ENCODE peak calls at places on chromosomes 13 and 19, in ten cellular contexts. K is AG04450; U is OCI-LY7; A is fibroblast of mammary gland; Q is CD8-positive, alpha-beta T cell; F is Calu3; X is PC-3; R is hepatocyte; Z is neural crest cell; I is HL-60. L is an unnamed sample.

GRCh38 chr13:41075034-41075433 is 13.7 kb downstream of the WBP4 start:
- DNase-seq in U (peak), K (no peak), Z (no peak), F (no peak), R (peak), A (peak), X (peak), I (peak), Q (peak), L (no peak)

GRCh38 chr13:113050856-113051431 is 54.6 kb upstream of the F7 start:
- DNase-seq in F (no peak), Q (no peak), Z (no peak), X (no peak), U (no peak), K (no peak), I (no peak), R (no peak), A (no peak), L (no peak)

GRCh38 chr19:11138659-11139526 is 16.7 kb downstream of the SPC24 start:
- DNase-seq in Q (no peak), U (no peak), F (peak), I (peak), K (no peak), X (peak), R (peak), Z (no peak), A (peak), L (no peak)

GRCh38 chr13:51044023-51044665 is 66.9 kb downstream of the C13orf42 start:
- DNase-seq in Z (no peak), Q (no peak), R (peak), K (no peak), F (no peak), A (no peak), X (no peak), I (no peak), U (peak), L (no peak)

GRCh38 chr19:18478545-18479311 is 40.8 kb upstream of the ISYNA1 start:
- DNase-seq in F (peak), K (peak), A (peak), X (peak), Q (peak), I (peak), U (peak), R (peak), Z (no peak), L (no peak)

GRCh38 chr13:55990631-55991030 is 1150.1 kb upstream of the PRR20A start:
- DNase-seq in R (no peak), Z (no peak), F (no peak), I (no peak), X (no peak), Q (no peak), K (no peak), A (no peak), U (no peak), L (no peak)

GRCh38 chr13:67408823-67409222 is 178.7 kb upstream of the PCDH9 start:
- DNase-seq in I (no peak), X (no peak), A (peak), U (no peak), R (peak), Q (no peak), F (no peak), K (no peak), Z (no peak), L (no peak)

GRCh38 chr13:48233097-48233885 is at the start of gene ITM2B:
- DNase-seq in Z (peak), X (peak), F (peak), Q (peak), I (peak), A (peak), R (peak), K (no peak), U (peak), L (peak)

GRCh38 chr13:110382229-110382628 is 75.1 kb downstream of the COL4A2 start:
- DNase-seq in R (no peak), X (peak), K (no peak), I (no peak), F (no peak), U (no peak), A (peak), Z (no peak), Q (no peak), L (no peak)

GRCh38 chr19:39277598-39277997 is 9.4 kb downstream of the IFNL2 start:
- DNase-seq in A (no peak), U (no peak), I (no peak), X (no peak), Q (no peak), F (peak), K (no peak), Z (no peak), R (peak), L (no peak)

GRCh38 chr13:43567608-43568007 is 219.2 kb downstream of the ENOX1 start:
- DNase-seq in Z (no peak), F (no peak), U (no peak), R (no peak), Q (no peak), X (peak), I (no peak), K (no peak), A (peak), L (no peak)

GRCh38 chr19:37975071-37975470 is 68.1 kb downstream of the SIPA1L3 start:
- DNase-seq in Z (no peak), R (no peak), U (peak), K (no peak), A (no peak), F (no peak), X (no peak), I (no peak), Q (no peak), L (no peak)

GRCh38 chr19:41995959-41996797 is 2.1 kb upstream of the ATP1A3 start:
- DNase-seq in R (no peak), Q (no peak), X (no peak), F (no peak), I (no peak), A (no peak), U (peak), K (no peak), Z (peak), L (no peak)

GRCh38 chr13:107680115-107680514 is 535.2 kb downstream of the LIG4 start:
- DNase-seq in F (no peak), K (no peak), R (no peak), Q (no peak), Z (no peak), X (peak), U (no peak), A (peak), I (no peak), L (no peak)

GRCh38 chr13:100560498-100561215 is 27.9 kb downstream of the GGACT start:
- DNase-seq in Q (no peak), R (no peak), X (no peak), Z (no peak), A (no peak), F (no peak), U (no peak), K (no peak), I (no peak), L (no peak)

GRCh38 chr19:46878613-46879375 is 18.0 kb downstream of the ARHGAP35 start:
- DNase-seq in U (no peak), R (no peak), A (peak), I (no peak), Q (no peak), Z (no peak), F (no peak), K (peak), X (peak), L (peak)

GRCh38 chr13:110448230-110448629 is 113.3 kb downstream of the RAB20 start:
- DNase-seq in K (peak), I (no peak), F (peak), U (no peak), R (no peak), A (peak), Q (no peak), X (peak), Z (no peak), L (no peak)

GRCh38 chr19:2717638-2718541 is 3.3 kb downstream of the DIRAS1 start:
- DNase-seq in U (no peak), A (no peak), I (no peak), R (no peak), F (no peak), Z (no peak), K (no peak), Q (no peak), X (no peak), L (no peak)

GRCh38 chr19:41192574-41193419 is at the start of gene CYP2S1:
- DNase-seq in Z (no peak), A (no peak), X (peak), F (peak), R (peak), Q (no peak), U (no peak), K (no peak), I (no peak), L (no peak)

GRCh38 chr13:95323930-95324662 is 22.8 kb upstream of the ABCC4 start:
- DNase-seq in X (no peak), R (no peak), A (no peak), F (no peak), Z (peak), Q (no peak), I (no peak), U (no peak), K (no peak), L (no peak)

GRCh38 chr19:18660939-18661338 is 22.5 kb upstream of the CRTC1 start:
- DNase-seq in R (no peak), A (no peak), F (no peak), Z (no peak), I (no peak), K (no peak), U (no peak), X (no peak), Q (no peak), L (no peak)

GRCh38 chr13:73462241-73462640 is 403.4 kb downstream of the KLF5 start:
- DNase-seq in K (no peak), Q (no peak), X (no peak), A (no peak), I (no peak), F (no peak), U (no peak), R (no peak), Z (no peak), L (no peak)

GRCh38 chr19:46639356-46640061 is 3.5 kb upstream of the GNG8 start:
- DNase-seq in F (no peak), X (no peak), I (peak), Z (peak), R (peak), K (no peak), U (no peak), Q (no peak), A (peak), L (peak)

GRCh38 chr13:42894765-42895181 is 97.3 kb downstream of the EPSTI1 start:
- DNase-seq in X (peak), K (no peak), Q (no peak), F (no peak), A (peak), I (no peak), U (no peak), Z (no peak), R (peak), L (no peak)

GRCh38 chr13:111517641-111518010 is 197.2 kb downstream of the TEX29 start:
- DNase-seq in R (no peak), Z (no peak), A (no peak), F (no peak), K (no peak), Q (no peak), X (no peak), I (no peak), U (no peak), L (no peak)

GRCh38 chr13:75196112-75196855 is 285.7 kb downstream of the TBC1D4 start:
- DNase-seq in K (no peak), F (no peak), I (no peak), Q (no peak), X (no peak), A (peak), U (no peak), R (no peak), Z (no peak), L (no peak)

GRCh38 chr19:5585461-5586299 is 17.9 kb upstream of the TINCR start:
- DNase-seq in A (no peak), Z (no peak), R (no peak), X (no peak), I (no peak), U (no peak), F (no peak), Q (peak), K (no peak), L (no peak)

GRCh38 chr19:21046489-21046888 is 26.0 kb downstream of the ZNF430 start:
- DNase-seq in A (no peak), Z (no peak), U (no peak), I (no peak), R (no peak), Q (no peak), F (no peak), K (no peak), X (no peak), L (no peak)

GRCh38 chr19:46721269-46722003 is 4.5 kb upstream of the PRKD2 start:
- DNase-seq in X (no peak), U (no peak), A (no peak), Z (no peak), Q (no peak), F (no peak), R (no peak), I (no peak), K (no peak), L (no peak)

GRCh38 chr19:4709440-4710280 is 14.0 kb downstream of the DPP9 start:
- DNase-seq in Z (no peak), K (no peak), F (no peak), U (no peak), R (no peak), A (peak), I (no peak), Q (peak), X (no peak), L (no peak)

GRCh38 chr13:111555268-111555633 is 234.8 kb downstream of the TEX29 start:
- DNase-seq in R (no peak), K (no peak), I (no peak), F (no peak), Z (no peak), X (no peak), Q (no peak), A (no peak), U (no peak), L (no peak)

GRCh38 chr13:93724187-93724586 is 497.6 kb downstream of the GPC6 start:
- DNase-seq in U (no peak), Z (no peak), R (no peak), K (no peak), F (no peak), X (no peak), I (no peak), Q (no peak), A (no peak), L (no peak)

GRCh38 chr19:1168877-1169791 is 4.9 kb downstream of the SBNO2 start:
- DNase-seq in Q (no peak), U (no peak), Z (no peak), A (peak), R (no peak), F (no peak), I (no peak), K (no peak), X (peak), L (no peak)

GRCh38 chr13:109843695-109844094 is 57.3 kb upstream of the IRS2 start:
- DNase-seq in R (no peak), I (no peak), A (no peak), Z (no peak), F (no peak), U (no peak), X (no peak), Q (no peak), K (no peak), L (no peak)

GRCh38 chr19:49672131-49672919 is 4.7 kb upstream of the PRMT1 start:
- DNase-seq in K (no peak), Z (peak), Q (peak), I (peak), R (peak), X (peak), F (peak), A (peak), U (peak), L (peak)

GRCh38 chr13:112629161-112629560 is 41.2 kb upstream of the TUBGCP3 start:
- DNase-seq in U (no peak), A (no peak), Z (no peak), F (no peak), R (no peak), Q (no peak), X (no peak), I (no peak), K (no peak), L (no peak)

GRCh38 chr13:102769679-102770078 is 3.9 kb downstream of the TEX30 start:
- DNase-seq in Z (no peak), A (peak), Q (no peak), I (no peak), U (no peak), K (no peak), F (no peak), R (no peak), X (peak), L (no peak)

DNA sequence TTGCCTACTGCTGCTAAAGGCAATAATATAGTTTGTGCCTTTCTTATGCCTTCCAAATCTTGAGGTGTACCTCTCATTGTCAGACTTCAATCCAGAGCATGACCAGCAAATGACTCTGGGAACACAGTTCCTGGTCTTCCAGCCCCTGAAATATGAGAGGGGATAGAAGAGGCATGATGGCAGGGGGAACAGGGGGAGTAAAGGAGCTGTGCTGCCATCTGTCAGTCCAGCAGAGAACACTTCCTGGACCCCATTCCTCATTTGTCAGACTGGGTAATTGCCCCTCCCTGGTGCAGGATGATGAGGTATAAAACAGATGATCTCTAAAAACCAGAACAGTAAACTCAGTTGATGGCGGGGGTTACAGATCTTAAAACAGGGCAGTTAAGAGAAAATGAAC is 618.7 kb downstream of the DIAPH3 start:
- DNase-seq in X (no peak), R (no peak), Q (no peak), Z (no peak), I (no peak), U (no peak), A (no peak), K (no peak), F (no peak), L (no peak)
- TF ChIP-seq CTCF in X (no peak), R (no peak), Q (no peak), Z (no peak), I (no peak), U (no peak), A (no peak), K (no peak), F (no peak), L (no peak)

GRCh38 chr19:8593931-8594330 is 16.6 kb downstream of the ADAMTS10 start:
- DNase-seq in A (no peak), U (no peak), R (no peak), Q (no peak), X (no peak), K (no peak), F (no peak), Z (no peak), I (no peak), L (no peak)
- TF ChIP-seq CTCF in A (peak), U (peak), R (peak), Q (no peak), X (peak), K (peak), F (no peak), Z (peak), I (no peak), L (peak)

GRCh38 chr13:84983321-84983720 is 815.9 kb downstream of the SLITRK6 start:
- DNase-seq in Q (no peak), R (no peak), F (no peak), A (no peak), X (no peak), K (no peak), I (no peak), Z (no peak), U (no peak), L (no peak)
- TF ChIP-seq CTCF in Q (no peak), R (no peak), F (no peak), A (no peak), X (peak), K (no peak), I (no peak), Z (no peak), U (peak), L (no peak)

DNA sequence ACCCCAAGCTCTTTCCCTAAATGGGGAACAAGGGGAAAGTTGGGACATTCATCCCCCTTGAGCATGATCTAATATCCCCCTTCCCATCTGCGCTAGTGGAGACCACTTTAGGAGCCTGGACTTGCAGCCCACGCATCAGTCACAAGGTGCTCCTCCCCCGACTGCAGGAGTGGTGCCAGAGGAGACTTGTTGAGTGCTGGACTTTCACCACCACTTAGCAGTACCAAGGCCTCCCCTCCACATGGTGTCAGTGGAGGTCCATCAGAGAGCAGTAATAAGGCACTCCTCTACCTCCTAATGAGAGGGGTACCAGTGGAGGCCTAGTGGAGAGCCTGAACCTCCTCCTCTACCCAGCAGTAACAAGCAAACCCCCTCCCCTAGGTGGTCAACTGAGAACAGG is 22.5 kb downstream of the CAB39L start:
- DNase-seq in Z (no peak), X (peak), I (no peak), U (peak), F (peak), R (peak), A (peak), Q (peak), K (no peak), L (no peak)
- TF ChIP-seq CTCF in Z (peak), X (peak), I (no peak), U (peak), F (no peak), R (peak), A (peak), Q (no peak), K (peak), L (no peak)

DNA sequence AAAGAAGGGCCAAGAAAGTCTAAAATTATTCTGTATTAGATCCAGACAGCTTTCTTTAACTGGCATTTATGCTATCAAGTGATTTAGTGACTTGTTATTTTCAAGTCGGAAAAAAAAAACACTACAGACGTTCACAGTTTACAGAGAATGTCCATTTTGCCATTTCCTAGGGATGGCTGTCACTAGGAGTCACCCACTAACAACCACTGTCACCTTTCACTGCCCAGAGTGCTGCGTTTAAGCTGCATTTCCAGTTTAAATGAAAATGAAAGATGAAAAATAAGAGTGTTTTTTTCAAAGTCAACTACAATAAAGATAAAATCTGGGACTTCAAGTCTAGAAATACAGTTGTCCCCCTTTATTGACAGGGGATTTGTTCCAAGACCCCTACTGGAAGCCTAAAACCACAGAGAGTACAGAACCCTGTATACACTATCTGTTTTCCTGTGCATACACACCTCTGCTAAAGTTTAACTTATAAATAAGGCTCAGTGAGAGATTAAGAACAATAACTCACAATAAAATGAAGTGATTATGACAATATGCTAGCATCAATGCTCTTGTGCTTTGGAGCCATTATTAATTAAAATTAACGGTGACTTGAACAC is 112.5 kb downstream of the SACS start:
- DNase-seq in X (peak), Z (no peak), F (no peak), Q (no peak), I (no peak), A (no peak), R (no peak), K (no peak), U (no peak), L (no peak)
- TF ChIP-seq CTCF in X (no peak), Z (no peak), F (no peak), Q (no peak), I (no peak), A (no peak), R (no peak), K (no peak), U (no peak), L (no peak)

L was measured in type B pancreatic cell.